ENCODE peak calls at places on chromosomes 2 and 18, in six cellular contexts. N, D, Q, K, W and Y are unnamed samples.

GRCh38 chr2:10058251-10059015 is 15.1 kb downstream of the KLF11 start:
- DNase-seq in Q (no peak), K (no peak), D (no peak), W (no peak), N (no peak), Y (no peak)

GRCh38 chr2:28068098-28068497 is 177.6 kb downstream of the BABAM2 start:
- DNase-seq in N (no peak), K (peak; percentile 64), Q (no peak), D (no peak), W (no peak), Y (peak; percentile 81)

GRCh38 chr2:1049691-1050090 is 99.0 kb downstream of the SNTG2 start:
- DNase-seq in K (no peak), N (no peak), Q (no peak), W (no peak), D (no peak), Y (peak; percentile 45)

GRCh38 chr2:46381263-46381849 is 84.1 kb downstream of the EPAS1 start:
- DNase-seq in D (no peak), W (no peak), Q (peak; percentile 36), N (no peak), K (no peak), Y (no peak)

GRCh38 chr2:85853499-85854165 is 35.2 kb downstream of the ST3GAL5 start:
- DNase-seq in K (no peak), N (no peak), D (no peak), Q (no peak), W (no peak), Y (no peak)

GRCh38 chr2:20016346-20016745 is 3.9 kb upstream of the MATN3 start:
- DNase-seq in Q (no peak), K (no peak), N (no peak), W (no peak), D (no peak), Y (no peak)

GRCh38 chr18:3281456-3282400 is 19.8 kb downstream of the MYL12B start:
- DNase-seq in Q (no peak), K (peak; percentile 53), W (peak; percentile 95), N (peak; percentile 70), D (no peak), Y (peak; percentile 88)

GRCh38 chr2:19893520-19894134 is 8.2 kb downstream of the TTC32 start:
- DNase-seq in N (peak; percentile 40), D (no peak), K (no peak), Q (no peak), W (no peak), Y (peak; percentile 86)

GRCh38 chr2:159326569-159327255 is 40.2 kb upstream of the WDSUB1 start:
- DNase-seq in D (no peak), N (peak; percentile 54), K (no peak), Q (no peak), W (no peak), Y (peak; percentile 80)

GRCh38 chr2:127142663-127143630 is 36.0 kb upstream of the BIN1 start:
- DNase-seq in W (peak; percentile 32), D (no peak), Q (peak; percentile 40), K (no peak), N (no peak), Y (no peak)

GRCh38 chr2:84306361-84306760 is 152.7 kb downstream of the SUCLG1 start:
- DNase-seq in K (no peak), Q (no peak), N (no peak), D (no peak), W (no peak), Y (no peak)

GRCh38 chr18:45686892-45687611 is 36.9 kb upstream of the SLC14A1 start:
- DNase-seq in N (no peak), W (no peak), K (no peak), Q (no peak), D (peak; percentile 20), Y (peak; percentile 46)

GRCh38 chr2:218671077-218671653 is 637 bp downstream of the RNF25 start:
- DNase-seq in D (no peak), Q (no peak), N (peak; percentile 24), K (peak; percentile 19), W (no peak), Y (peak; percentile 78)

GRCh38 chr2:231227309-231228162 is 29.1 kb downstream of the ARMC9 start:
- DNase-seq in D (peak; percentile 16), N (peak; percentile 91), Q (peak; percentile 91), W (peak; percentile 87), K (peak; percentile 89), Y (peak; percentile 80)

GRCh38 chr2:241255542-241256167 is 59.8 kb downstream of the HDLBP start:
- DNase-seq in K (no peak), W (no peak), N (no peak), D (no peak), Q (peak; percentile 97), Y (no peak)

GRCh38 chr2:203659650-203660049 is 46.8 kb upstream of the CD28 start:
- DNase-seq in N (no peak), D (no peak), W (no peak), Q (no peak), K (no peak), Y (no peak)

GRCh38 chr2:54947596-54948519 is 102.4 kb downstream of the RTN4 start:
- DNase-seq in D (no peak), N (no peak), Q (peak; percentile 9), K (no peak), W (peak; percentile 75), Y (no peak)

GRCh38 chr2:42025151-42025582 is 22.7 kb upstream of the PKDCC start:
- DNase-seq in Q (peak; percentile 69), N (peak; percentile 55), W (no peak), K (peak; percentile 68), D (no peak), Y (peak; percentile 50)

GRCh38 chr2:16525265-16525887 is 140.3 kb downstream of the CYRIA start:
- DNase-seq in N (no peak), K (no peak), D (no peak), W (peak; percentile 74), Q (no peak), Y (peak; percentile 6)

GRCh38 chr18:61129001-61129400 is 204.2 kb upstream of the CDH20 start:
- DNase-seq in Q (no peak), K (no peak), N (no peak), D (no peak), W (no peak), Y (no peak)

GRCh38 chr2:176959614-176960013 is 253.0 kb upstream of the HNRNPA3 start:
- DNase-seq in W (no peak), D (no peak), N (no peak), K (no peak), Q (no peak), Y (no peak)

GRCh38 chr2:230218411-230218810 is 1.4 kb downstream of the SP110 start:
- DNase-seq in K (no peak), N (no peak), W (no peak), Q (no peak), D (no peak), Y (no peak)

GRCh38 chr2:120611016-120611415 is 124.7 kb upstream of the GLI2 start:
- DNase-seq in N (no peak), K (no peak), Q (no peak), D (no peak), W (no peak), Y (no peak)

GRCh38 chr2:234593636-234594035 is 96.8 kb upstream of the ARL4C start:
- DNase-seq in D (no peak), K (no peak), W (no peak), Q (no peak), N (peak; percentile 39), Y (peak; percentile 76)

GRCh38 chr2:230007931-230008707 is 60.6 kb downstream of the SLC16A14 start:
- DNase-seq in W (peak; percentile 80), Q (peak; percentile 95), K (peak; percentile 64), D (peak; percentile 51), N (peak; percentile 76), Y (peak; percentile 86)

GRCh38 chr2:9779572-9780264 is 63.6 kb upstream of the TAF1B start:
- DNase-seq in K (no peak), D (no peak), N (no peak), W (no peak), Q (peak; percentile 47), Y (no peak)

GRCh38 chr18:7980661-7981060 is 413.5 kb downstream of the PTPRM start:
- DNase-seq in N (no peak), D (no peak), W (no peak), K (no peak), Q (no peak), Y (no peak)

GRCh38 chr2:160912276-160912675 is 248.0 kb upstream of the TANK start:
- DNase-seq in W (no peak), K (no peak), N (no peak), Q (no peak), D (no peak), Y (no peak)

GRCh38 chr2:175698076-175698475 is 304.0 kb downstream of the LNPK start:
- DNase-seq in K (no peak), W (no peak), N (no peak), Q (no peak), D (no peak), Y (no peak)

GRCh38 chr2:4900242-4900641 is 791.9 kb upstream of the SOX11 start:
- DNase-seq in D (no peak), W (no peak), K (no peak), N (no peak), Q (no peak), Y (no peak)

GRCh38 chr2:107412981-107413380 is 413.7 kb upstream of the RGPD4 start:
- DNase-seq in K (no peak), W (peak; percentile 11), Q (no peak), D (no peak), N (peak; percentile 26), Y (no peak)

GRCh38 chr2:228768818-228769217 is 502.3 kb downstream of the PID1 start:
- DNase-seq in W (no peak), K (peak; percentile 32), N (peak; percentile 68), D (no peak), Q (no peak), Y (peak; percentile 90)

GRCh38 chr2:146602383-146602782 is 1242.4 kb upstream of the ACVR2A start:
- DNase-seq in K (no peak), N (peak; percentile 44), D (no peak), Q (no peak), W (no peak), Y (peak; percentile 73)

GRCh38 chr18:25345432-25345831 is 6.5 kb downstream of the ZNF521 start:
- DNase-seq in Q (no peak), D (no peak), N (no peak), W (no peak), K (no peak), Y (no peak)

GRCh38 chr2:99729104-99729503 is 239.3 kb upstream of the REV1 start:
- DNase-seq in K (no peak), W (peak; percentile 84), D (no peak), N (peak; percentile 64), Q (no peak), Y (peak; percentile 88)

GRCh38 chr2:105438104-105438929 is 39.5 kb upstream of the FHL2 start:
- DNase-seq in D (no peak), W (peak; percentile 83), Q (peak; percentile 94), K (peak; percentile 41), N (no peak), Y (peak; percentile 97)

GRCh38 chr2:1990724-1991123 is 246.4 kb upstream of the PXDN start:
- DNase-seq in D (no peak), N (no peak), K (no peak), W (no peak), Q (peak; percentile 87), Y (no peak)